ENCODE peak calls at places on chromosomes 16 and 17, in seven cellular contexts. E is NB4; I is endothelial cell; S is HL-60; G is tibial artery; R is cardiac fibroblast; N is activated CD8-positive, alpha-beta T cell treated with anti-CD3 and anti-CD28 coated beads for 36 hours. K is an unnamed sample.

GRCh38 chr17:3659541-3660111 is 8.8 kb downstream of the TAX1BP3 start:
- DNase-seq in G (peak; percentile 89), I (no peak), N (no peak), R (peak; percentile 94), E (no peak), S (no peak), K (no peak)

GRCh38 chr17:32722733-32723132 is 154.2 kb downstream of the MYO1D start:
- DNase-seq in R (peak; percentile 40), S (no peak), I (no peak), G (no peak), N (no peak), E (no peak), K (no peak)

GRCh38 chr17:79887451-79887991 is 48.3 kb upstream of the CBX4 start:
- DNase-seq in I (no peak), E (no peak), G (no peak), N (no peak), R (no peak), S (no peak), K (peak; percentile 6)

GRCh38 chr17:82392967-82393366 is 21.4 kb downstream of the UTS2R start:
- DNase-seq in G (no peak), N (no peak), I (no peak), S (no peak), R (no peak), E (no peak), K (no peak)

GRCh38 chr17:47850692-47851573 is at the start of gene SP6:
- DNase-seq in N (peak; percentile 83), I (peak; percentile 70), R (peak; percentile 56), E (peak; percentile 34), G (no peak), S (no peak), K (peak; percentile 73)

GRCh38 chr16:81035975-81036750 is 521 bp downstream of the ATMIN start:
- DNase-seq in I (peak; percentile 50), E (peak; percentile 73), S (peak; percentile 21), G (peak; percentile 23), N (peak; percentile 46), R (peak; percentile 36), K (peak; percentile 73)

GRCh38 chr16:61580579-61580978 is 455.7 kb downstream of the CDH8 start:
- DNase-seq in S (no peak), E (no peak), N (no peak), G (no peak), R (no peak), I (no peak), K (no peak)

GRCh38 chr16:69444873-69445517 is 20.6 kb downstream of the CYB5B start:
- DNase-seq in R (peak; percentile 68), N (no peak), G (no peak), S (no peak), E (peak; percentile 18), I (no peak), K (no peak)

GRCh38 chr17:29977836-29978235 is 36.4 kb downstream of the EFCAB5 start:
- DNase-seq in N (no peak), S (no peak), R (peak; percentile 74), E (no peak), G (no peak), I (no peak), K (no peak)

GRCh38 chr17:72390675-72391501 is 270.1 kb downstream of the SOX9 start:
- DNase-seq in E (no peak), N (no peak), I (no peak), S (no peak), G (no peak), R (peak; percentile 60), K (no peak)

GRCh38 chr16:71288570-71288889 is 672 bp downstream of the CMTR2 start:
- DNase-seq in S (no peak), N (no peak), I (no peak), R (no peak), G (no peak), E (no peak), K (no peak)

GRCh38 chr16:66873685-66874055 is 6.6 kb upstream of the PDP2 start:
- DNase-seq in N (no peak), S (peak; percentile 79), G (no peak), I (no peak), R (no peak), E (no peak), K (no peak)

GRCh38 chr16:51427081-51427480 is 276.0 kb upstream of the SALL1 start:
- DNase-seq in R (no peak), N (no peak), G (no peak), S (no peak), E (no peak), I (no peak), K (no peak)

GRCh38 chr17:63481488-63481870 is 4.6 kb downstream of the ACE start:
- DNase-seq in R (no peak), S (no peak), G (no peak), E (no peak), N (no peak), I (no peak), K (no peak)

GRCh38 chr17:80068301-80069160 is 32.1 kb downstream of the CCDC40 start:
- DNase-seq in N (no peak), E (no peak), G (peak; percentile 41), S (no peak), R (peak; percentile 39), I (no peak), K (no peak)

GRCh38 chr16:85425061-85425662 is 188.0 kb upstream of the GSE1 start:
- DNase-seq in I (peak; percentile 1), N (peak; percentile 1), G (peak; percentile 13), S (no peak), E (no peak), R (no peak), K (no peak)

GRCh38 chr17:29145289-29146058 is 34.7 kb downstream of the MYO18A start:
- DNase-seq in I (peak; percentile 68), G (peak; percentile 61), E (peak; percentile 91), N (peak; percentile 83), S (no peak), R (peak; percentile 85), K (peak; percentile 78)

GRCh38 chr16:23435500-23435899 is 17.5 kb downstream of the COG7 start:
- DNase-seq in I (peak; percentile 79), N (peak; percentile 85), G (peak; percentile 39), R (peak; percentile 65), S (peak; percentile 71), E (peak; percentile 89), K (peak; percentile 74)

GRCh38 chr16:46974352-46974751 is 878 bp upstream of the DNAJA2 start:
- DNase-seq in N (peak; percentile 62), S (peak; percentile 45), G (no peak), E (peak; percentile 56), I (no peak), R (peak; percentile 26), K (peak; percentile 65)
- TF ChIP-seq CTCF in N (peak; percentile 32), S (no peak), G (no peak), E (no peak), I (no peak), R (no peak), K (no peak)

DNA sequence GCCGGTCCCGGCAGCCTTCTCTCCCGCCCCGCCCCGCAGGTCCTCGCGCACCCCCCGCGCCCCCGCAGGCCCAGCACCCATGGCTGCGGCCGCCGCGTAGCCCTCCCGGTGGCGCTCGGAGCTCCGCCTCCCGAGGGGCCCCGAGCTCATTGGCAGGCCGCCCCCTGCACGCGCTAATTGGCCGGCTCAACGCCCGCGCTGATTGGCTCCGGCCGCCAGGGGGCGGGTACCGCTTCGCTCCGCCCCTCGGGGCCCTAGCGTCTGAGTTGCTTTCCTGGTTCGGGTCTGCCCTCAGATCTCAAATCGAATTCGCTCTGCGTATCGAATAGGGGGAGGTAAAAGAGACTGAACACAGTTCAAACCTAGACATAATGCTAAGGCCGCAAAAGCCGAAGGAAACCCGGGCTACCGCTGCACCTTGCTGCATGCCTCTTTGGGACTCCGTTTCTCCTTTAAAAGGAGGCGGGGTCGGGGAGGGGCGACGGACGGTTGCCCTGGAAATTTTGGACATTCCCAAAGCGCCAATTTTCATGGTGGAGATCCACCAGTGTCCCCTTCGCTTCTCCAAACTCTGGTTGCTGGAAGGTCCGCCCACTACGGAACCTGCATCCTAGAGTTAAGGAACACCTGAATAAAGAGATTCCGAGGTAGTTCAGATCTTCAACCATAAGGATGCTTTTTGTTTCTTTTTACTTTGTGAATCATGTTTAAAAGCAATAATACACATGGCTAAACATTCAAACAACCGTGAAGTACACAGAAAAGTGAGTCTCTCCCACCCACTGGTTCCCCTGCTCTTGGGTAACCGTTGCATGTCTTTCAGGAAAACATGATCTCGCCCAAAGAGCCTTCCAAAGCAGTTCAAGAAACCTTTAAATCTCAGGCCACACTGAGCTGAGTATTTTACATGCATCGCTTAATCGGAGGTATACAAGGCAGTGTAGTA is at the start of gene DEXI:
- DNase-seq in R (peak; percentile 87), G (peak; percentile 92), S (peak; percentile 84), I (peak; percentile 97), E (peak; percentile 92), N (peak; percentile 96), K (peak; percentile 99)
- TF ChIP-seq CTCF in R (no peak), G (no peak), S (no peak), I (peak; percentile 83), E (no peak), N (no peak), K (no peak)

GRCh38 chr17:11871773-11872172 is 125.5 kb downstream of the ZNF18 start:
- DNase-seq in E (no peak), S (no peak), I (no peak), R (no peak), N (no peak), G (no peak), K (no peak)
- TF ChIP-seq CTCF in E (peak; percentile 12), S (no peak), I (no peak), R (no peak), N (no peak), G (no peak), K (no peak)

GRCh38 chr16:58464047-58464915 is 35.7 kb upstream of the NDRG4 start:
- DNase-seq in I (peak; percentile 43), E (no peak), S (no peak), G (no peak), R (no peak), N (no peak), K (peak; percentile 55)

GRCh38 chr16:58466396-58466795 is 33.5 kb upstream of the NDRG4 start:
- DNase-seq in G (no peak), S (no peak), R (no peak), E (no peak), N (no peak), I (no peak), K (no peak)

GRCh38 chr16:58462997-58463891 is 36.7 kb upstream of the NDRG4 start:
- DNase-seq in I (peak; percentile 32), R (no peak), E (peak; percentile 32), N (peak; percentile 11), G (no peak), S (no peak), K (peak; percentile 63)

GRCh38 chr16:58465817-58466216 is 34.1 kb upstream of the NDRG4 start:
- DNase-seq in N (no peak), I (no peak), E (no peak), R (no peak), S (no peak), G (no peak), K (no peak)

DNA sequence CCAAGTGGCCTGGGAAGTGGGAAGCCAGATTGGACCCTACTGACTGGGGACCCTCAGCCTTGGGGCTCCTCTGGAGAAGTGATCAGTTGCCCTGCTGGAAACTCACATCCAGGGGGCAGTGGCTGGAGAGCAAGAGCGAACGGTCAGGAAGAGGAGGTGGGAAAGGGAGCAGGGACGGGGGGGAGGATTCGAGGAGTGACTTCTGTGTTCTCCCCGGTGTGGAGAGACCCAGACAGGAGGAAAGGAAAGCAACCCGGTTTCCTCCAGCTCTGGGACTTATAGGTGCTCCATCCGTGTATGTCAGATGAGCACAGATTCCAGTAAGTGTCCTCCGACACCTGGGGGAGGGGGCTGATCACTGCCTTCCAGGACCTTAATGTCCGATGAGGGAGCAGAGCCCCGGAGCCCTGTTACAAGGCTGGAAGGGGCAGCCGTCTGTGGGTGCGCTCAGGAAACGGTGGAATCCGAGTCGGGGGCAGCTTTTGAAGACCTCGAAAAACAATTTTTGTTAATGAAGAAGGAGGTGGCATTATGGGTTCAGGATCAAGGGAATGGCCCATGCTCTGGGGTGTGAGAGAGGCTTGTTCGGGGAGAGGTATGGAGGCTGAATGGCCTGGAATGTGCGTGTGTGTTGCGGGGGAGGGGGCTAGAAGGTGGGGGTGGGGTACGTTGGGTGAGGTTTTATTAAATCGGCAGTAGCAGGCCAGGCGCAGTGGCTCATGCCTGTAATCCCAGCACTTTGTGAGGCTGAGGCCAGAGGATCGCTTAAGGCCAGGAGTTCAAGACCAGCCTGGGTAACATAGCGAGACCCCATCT is 34.8 kb upstream of the NDRG4 start:
- DNase-seq in E (no peak), I (peak; percentile 46), G (no peak), R (no peak), N (no peak), S (no peak), K (no peak)
- TF ChIP-seq CTCF in E (no peak), I (no peak), G (no peak), R (peak; percentile 9), N (no peak), S (no peak), K (no peak)